ENCODE peak calls at places on chromosome 11, in four cellular contexts. K is HepG2, F is A549, T is K562. X is an unnamed sample.

GRCh38 chr11:86374121-86374520 is 566 bp upstream of the CCDC81 start:
- DNase-seq in K (no peak), F (no peak), T (no peak), X (no peak)

GRCh38 chr11:29293825-29294224 is 723.0 kb downstream of the KCNA4 start:
- DNase-seq in K (peak; percentile 5), F (peak; percentile 12), T (no peak), X (no peak)

GRCh38 chr11:37177721-37178120 is 579.7 kb upstream of the RAG2 start:
- DNase-seq in K (no peak), F (no peak), T (no peak), X (no peak)

GRCh38 chr11:118641463-118642019 is 34.1 kb downstream of the PHLDB1 start:
- DNase-seq in K (no peak), F (no peak), T (no peak), X (no peak)

GRCh38 chr11:108196901-108197300 is 25.5 kb downstream of the NPAT start:
- DNase-seq in K (no peak), F (no peak), T (no peak), X (no peak)

GRCh38 chr11:78809931-78810481 is 235.3 kb upstream of the NARS2 start:
- DNase-seq in K (no peak), F (no peak), T (no peak), X (no peak)

GRCh38 chr11:66971483-66971882 is 3.6 kb upstream of the C11orf86 start:
- DNase-seq in K (no peak), F (no peak), T (no peak), X (no peak)

GRCh38 chr11:35112056-35112845 is 26.7 kb upstream of the CD44 start:
- DNase-seq in K (no peak), F (no peak), T (no peak), X (no peak)

GRCh38 chr11:74320538-74320937 is 9.1 kb upstream of the P4HA3 start:
- DNase-seq in K (no peak), F (no peak), T (no peak), X (no peak)

GRCh38 chr11:78916759-78917158 is 342.1 kb upstream of the NARS2 start:
- DNase-seq in K (no peak), F (no peak), T (no peak), X (no peak)

GRCh38 chr11:62612366-62613274 is at the start of the genes EML3 and ROM1:
- DNase-seq in K (peak; percentile 70), F (peak; percentile 88), T (peak; percentile 91), X (peak; percentile 97)

GRCh38 chr11:67442504-67443398 is 525 bp downstream of the CORO1B start:
- DNase-seq in K (no peak), F (no peak), T (peak; percentile 35), X (no peak)

GRCh38 chr11:76205252-76206076 is 838 bp downstream of the WNT11 start:
- DNase-seq in K (no peak), F (no peak), T (no peak), X (no peak)

GRCh38 chr11:17415523-17416104 is 27.2 kb upstream of the KCNJ11 start:
- DNase-seq in K (no peak), F (no peak), T (no peak), X (no peak)

GRCh38 chr11:27720277-27720830 is 20.1 kb upstream of the BDNF start:
- DNase-seq in K (no peak), F (peak; percentile 67), T (peak; percentile 54), X (peak; percentile 78)

GRCh38 chr11:82903843-82904586 is 2.5 kb downstream of the DDIAS start:
- DNase-seq in K (no peak), F (no peak), T (no peak), X (no peak)

GRCh38 chr11:125401746-125402145 is 94.3 kb downstream of the FEZ1 start:
- DNase-seq in K (no peak), F (no peak), T (no peak), X (peak; percentile 53)

GRCh38 chr11:73652046-73652730 is 5.8 kb downstream of the PLEKHB1 start:
- DNase-seq in K (peak; percentile 97), F (no peak), T (no peak), X (no peak)

GRCh38 chr11:133531971-133532651 is at the start of gene OPCML:
- DNase-seq in K (no peak), F (no peak), T (no peak), X (peak; percentile 26)

GRCh38 chr11:128867277-128867676 is at the start of gene KCNJ1:
- DNase-seq in K (no peak), F (no peak), T (no peak), X (no peak)

GRCh38 chr11:111308140-111308539 is 9.8 kb downstream of the POU2AF3 start:
- DNase-seq in K (peak; percentile 78), F (peak; percentile 20), T (no peak), X (no peak)

GRCh38 chr11:93522448-93522847 is 20.7 kb downstream of the SMCO4 start:
- DNase-seq in K (no peak), F (no peak), T (no peak), X (no peak)

GRCh38 chr11:34501500-34501899 is 12.1 kb downstream of the ELF5 start:
- DNase-seq in K (peak; percentile 92), F (no peak), T (no peak), X (no peak)

GRCh38 chr11:29343465-29344333 is 673.1 kb downstream of the KCNA4 start:
- DNase-seq in K (peak; percentile 28), F (peak; percentile 35), T (peak; percentile 55), X (peak; percentile 80)

GRCh38 chr11:21142007-21142406 is 472.6 kb downstream of the NELL1 start:
- DNase-seq in K (no peak), F (no peak), T (peak; percentile 0), X (peak; percentile 30)

GRCh38 chr11:8775341-8776133 is 92.9 kb downstream of the RPL27A start:
- DNase-seq in K (no peak), F (no peak), T (no peak), X (no peak)

GRCh38 chr11:5600374-5600851 is 4.0 kb downstream of the TRIM6 start:
- DNase-seq in K (peak; percentile 63), F (peak; percentile 66), T (peak; percentile 91), X (peak; percentile 69)

GRCh38 chr11:2466869-2467694 is 22.3 kb downstream of the KCNQ1 start:
- DNase-seq in K (no peak), F (no peak), T (no peak), X (no peak)

GRCh38 chr11:2252018-2252417 is 18.4 kb downstream of the ASCL2 start:
- DNase-seq in K (no peak), F (no peak), T (no peak), X (no peak)

GRCh38 chr11:100512475-100512874 is 174.6 kb upstream of the ARHGAP42 start:
- DNase-seq in K (no peak), F (no peak), T (no peak), X (no peak)
- TF ChIP-seq NR3C1 in K (no peak), F (no peak), T (no peak), X (no peak)

DNA sequence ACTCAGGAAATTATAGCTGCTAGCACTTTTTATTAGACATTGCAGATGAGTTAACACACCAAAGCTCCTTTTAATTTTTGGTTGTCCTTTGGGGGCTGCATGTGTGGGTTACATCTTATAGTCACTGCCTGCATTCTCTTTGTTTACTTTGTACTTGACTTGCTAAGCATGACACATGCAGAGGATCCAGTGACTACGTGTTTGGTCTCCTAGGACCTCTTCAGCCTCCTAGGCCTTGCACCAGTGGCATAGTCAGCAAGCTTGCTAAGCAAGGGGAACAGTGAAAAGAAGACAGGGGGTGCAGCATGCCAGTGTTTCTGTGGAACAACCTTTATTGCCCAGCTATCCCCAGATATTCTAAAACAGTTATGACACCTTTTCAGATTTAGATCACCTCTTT is 108.2 kb downstream of the PAX6 start:
- DNase-seq in K (peak; percentile 16), F (peak; percentile 3), T (no peak), X (no peak)
- TF ChIP-seq NR3C1 in K (no peak), F (no peak), T (no peak), X (no peak)

GRCh38 chr11:102800774-102801173 is 2.8 kb upstream of the MMP1 start:
- DNase-seq in K (no peak), F (no peak), T (no peak), X (no peak)

GRCh38 chr11:102806296-102806695 is 8.3 kb upstream of the MMP1 start:
- DNase-seq in K (no peak), F (no peak), T (no peak), X (no peak)

GRCh38 chr11:102799656-102800339 is 1.8 kb upstream of the MMP1 start:
- DNase-seq in K (no peak), F (no peak), T (no peak), X (no peak)

GRCh38 chr11:102798012-102798746 is at the start of gene MMP1:
- DNase-seq in K (no peak), F (no peak), T (no peak), X (no peak)

GRCh38 chr11:102802341-102802740 is 4.4 kb upstream of the MMP1 start:
- DNase-seq in K (no peak), F (no peak), T (no peak), X (no peak)
- TF ChIP-seq NR3C1 in K (no peak), F (no peak), T (no peak), X (no peak)

DNA sequence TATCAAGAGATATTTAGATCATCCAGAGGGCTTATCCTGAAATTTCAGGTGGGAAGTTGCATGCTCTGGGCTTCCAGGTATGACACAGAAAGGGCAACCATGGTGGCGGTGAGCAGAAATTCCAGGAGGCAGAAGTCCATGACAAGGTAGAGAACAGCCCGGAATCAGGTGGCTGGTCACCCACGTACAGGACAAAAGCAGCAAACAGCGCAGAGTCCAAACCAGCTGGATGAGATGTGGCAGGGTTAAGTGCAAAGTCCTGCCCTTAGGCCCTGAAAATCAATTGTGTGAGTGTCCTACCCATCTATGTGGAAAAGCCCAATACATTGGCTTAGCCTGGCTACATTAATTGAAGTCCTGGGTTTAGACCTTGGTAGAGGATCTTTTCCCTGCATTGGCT is 11.6 kb downstream of the PPFIBP2 start:
- DNase-seq in K (peak; percentile 73), F (no peak), T (no peak), X (no peak)
- TF ChIP-seq NR3C1 in K (no peak), F (no peak), T (no peak), X (no peak)

GRCh38 chr11:32333335-32333991 is 101.9 kb downstream of the WT1 start:
- DNase-seq in K (no peak), F (peak; percentile 73), T (no peak), X (peak; percentile 79)
- TF ChIP-seq NR3C1 in K (no peak), F (no peak), T (no peak), X (no peak)

X was measured in WTC11.